ENCODE peak calls at places on chromosomes 1 and 21, in eight cellular contexts. N, H, P, R, B, C, U and J are unnamed samples.

GRCh38 chr1:167860231-167860923 is 53.6 kb downstream of the ADCY10 start:
- DNase-seq in N (peak), H (no peak), P (no peak), R (no peak), B (no peak), C (no peak), U (no peak), J (peak)

GRCh38 chr1:34686531-34686930 is 68.3 kb upstream of the GJB5 start:
- DNase-seq in N (no peak), H (no peak), P (no peak), R (no peak), B (no peak), C (no peak), U (peak), J (no peak)

GRCh38 chr1:13549521-13549920 is 34.1 kb upstream of the PDPN start:
- DNase-seq in N (no peak), H (no peak), P (no peak), R (no peak), B (no peak), C (no peak), U (no peak), J (no peak)

GRCh38 chr1:172254521-172255222 is 165.8 kb upstream of the C1orf105 start:
- DNase-seq in N (peak), H (no peak), P (no peak), R (no peak), B (no peak), C (no peak), U (no peak), J (peak)

GRCh38 chr1:66176012-66176715 is 357.8 kb upstream of the SGIP1 start:
- DNase-seq in N (no peak), H (no peak), P (no peak), R (no peak), B (no peak), C (no peak), U (no peak), J (peak)

GRCh38 chr1:230392920-230393521 is 33.1 kb downstream of the PGBD5 start:
- DNase-seq in N (no peak), H (no peak), P (no peak), R (no peak), B (no peak), C (no peak), U (no peak), J (no peak)

GRCh38 chr1:54271341-54271740 is 71.4 kb downstream of the MRPL37 start:
- DNase-seq in N (no peak), H (no peak), P (peak), R (no peak), B (no peak), C (no peak), U (no peak), J (no peak)

GRCh38 chr1:22334860-22335550 is 116.6 kb upstream of the ZBTB40 start:
- DNase-seq in N (no peak), H (no peak), P (no peak), R (no peak), B (no peak), C (no peak), U (no peak), J (no peak)

GRCh38 chr1:42163536-42164503 is 725 bp downstream of the GUCA2A start:
- DNase-seq in N (no peak), H (no peak), P (no peak), R (no peak), B (no peak), C (no peak), U (peak), J (no peak)

GRCh38 chr1:171811671-171812070 is 29.6 kb upstream of the DNM3 start:
- DNase-seq in N (no peak), H (no peak), P (no peak), R (no peak), B (no peak), C (no peak), U (no peak), J (no peak)

GRCh38 chr1:67307251-67308060 is at the start of gene IL12RB2:
- DNase-seq in N (no peak), H (no peak), P (peak), R (peak), B (peak), C (peak), U (peak), J (no peak)

GRCh38 chr1:52139817-52140540 is 1.9 kb upstream of the ZFYVE9 start:
- DNase-seq in N (peak), H (no peak), P (no peak), R (peak), B (no peak), C (no peak), U (no peak), J (peak)

GRCh38 chr1:65231718-65232330 is 77.5 kb upstream of the DNAJC6 start:
- DNase-seq in N (no peak), H (no peak), P (no peak), R (no peak), B (no peak), C (no peak), U (no peak), J (peak)

GRCh38 chr21:33127154-33127893 is 57.4 kb downstream of the OLIG1 start:
- DNase-seq in N (peak), H (no peak), P (peak), R (peak), B (peak), C (peak), U (peak), J (peak)

GRCh38 chr1:6096243-6097116 is 50.8 kb downstream of the KCNAB2 start:
- DNase-seq in N (no peak), H (no peak), P (peak), R (no peak), B (no peak), C (no peak), U (no peak), J (no peak)

GRCh38 chr1:207579436-207579799 is 65.5 kb upstream of the CR1L start:
- DNase-seq in N (peak), H (no peak), P (no peak), R (peak), B (peak), C (peak), U (no peak), J (peak)

GRCh38 chr21:46183910-46184624 is at the start of gene SPATC1L:
- DNase-seq in N (peak), H (no peak), P (peak), R (peak), B (peak), C (peak), U (peak), J (peak)

GRCh38 chr1:23521588-23521987 is 9.4 kb downstream of the E2F2 start:
- DNase-seq in N (no peak), H (no peak), P (no peak), R (no peak), B (no peak), C (peak), U (no peak), J (no peak)

GRCh38 chr1:75471245-75471644 is 139.7 kb downstream of the SLC44A5 start:
- DNase-seq in N (no peak), H (no peak), P (no peak), R (no peak), B (no peak), C (no peak), U (no peak), J (no peak)

GRCh38 chr1:111227875-111228747 is 598 bp downstream of the CHI3L2 start:
- DNase-seq in N (peak), H (no peak), P (no peak), R (peak), B (no peak), C (no peak), U (no peak), J (no peak)

GRCh38 chr1:213698092-213698702 is 289.6 kb upstream of the PROX1 start:
- DNase-seq in N (no peak), H (no peak), P (no peak), R (no peak), B (no peak), C (no peak), U (no peak), J (no peak)

GRCh38 chr1:169110691-169111447 is 4.4 kb downstream of the ATP1B1 start:
- DNase-seq in N (peak), H (no peak), P (no peak), R (no peak), B (no peak), C (no peak), U (peak), J (no peak)

GRCh38 chr21:42654179-42654912 is 925 bp downstream of the PDE9A start:
- DNase-seq in N (no peak), H (no peak), P (no peak), R (peak), B (no peak), C (peak), U (peak), J (no peak)

GRCh38 chr1:76659171-76659940 is 207.9 kb upstream of the ST6GALNAC5 start:
- DNase-seq in N (no peak), H (no peak), P (no peak), R (no peak), B (no peak), C (no peak), U (no peak), J (no peak)

GRCh38 chr1:84598846-84599741 is 24.9 kb upstream of the CTBS start:
- DNase-seq in N (peak), H (no peak), P (no peak), R (peak), B (no peak), C (no peak), U (no peak), J (peak)

GRCh38 chr21:43849532-43850299 is 15.3 kb upstream of the AGPAT3 start:
- DNase-seq in N (no peak), H (no peak), P (no peak), R (no peak), B (no peak), C (no peak), U (no peak), J (no peak)

GRCh38 chr1:197890936-197891335 is 11.5 kb upstream of the C1orf53 start:
- DNase-seq in N (no peak), H (no peak), P (no peak), R (no peak), B (no peak), C (no peak), U (no peak), J (no peak)

GRCh38 chr21:34857874-34858273 is 189.1 kb downstream of the CLIC6 start:
- DNase-seq in N (no peak), H (no peak), P (no peak), R (no peak), B (no peak), C (peak), U (no peak), J (no peak)